ENCODE peak calls at places on chromosome 15, in seven cellular contexts. M is transverse colon, J is mesendoderm, B is GM23248, L is heart right ventricle, Q is PC-3, F is SK-N-SH. E is an unnamed sample.

GRCh38 chr15:74200871-74201419 is 1.6 kb downstream of the STRA6 start:
- DNase-seq in M (no peak), J (peak), B (peak), L (peak), Q (peak), F (peak), E (no peak)

GRCh38 chr15:100602064-100602821 is at the start of the genes ASB7 and LINS1:
- DNase-seq in M (peak), J (peak), B (peak), L (peak), Q (peak), F (peak), E (peak)

GRCh38 chr15:42107483-42107882 is 13.1 kb upstream of the PLA2G4D start:
- DNase-seq in M (peak), J (no peak), B (peak), L (no peak), Q (no peak), F (no peak), E (no peak)

GRCh38 chr15:41878355-41878699 is 15.5 kb downstream of the SPTBN5 start:
- DNase-seq in M (no peak), J (no peak), B (no peak), L (peak), Q (no peak), F (no peak), E (peak)

GRCh38 chr15:51965691-51966090 is 5.9 kb downstream of the LEO1 start:
- DNase-seq in M (no peak), J (no peak), B (no peak), L (no peak), Q (no peak), F (no peak), E (no peak)

GRCh38 chr15:52481915-52482314 is 46.8 kb downstream of the MYO5A start:
- DNase-seq in M (peak), J (no peak), B (peak), L (no peak), Q (peak), F (no peak), E (no peak)

GRCh38 chr15:51332211-51333147 is 5.9 kb downstream of the CYP19A1 start:
- DNase-seq in M (no peak), J (peak), B (peak), L (no peak), Q (no peak), F (no peak), E (no peak)

GRCh38 chr15:80948651-80949292 is 40.8 kb downstream of the MESD start:
- DNase-seq in M (no peak), J (no peak), B (no peak), L (no peak), Q (no peak), F (no peak), E (no peak)

GRCh38 chr15:56233549-56233948 is 10.1 kb downstream of the RFX7 start:
- DNase-seq in M (no peak), J (no peak), B (no peak), L (no peak), Q (no peak), F (no peak), E (no peak)

GRCh38 chr15:36527512-36528162 is 51.8 kb upstream of the CDIN1 start:
- DNase-seq in M (no peak), J (no peak), B (peak), L (no peak), Q (no peak), F (peak), E (no peak)

GRCh38 chr15:66650433-66650832 is 51.6 kb upstream of the SMAD6 start:
- DNase-seq in M (no peak), J (no peak), B (peak), L (peak), Q (no peak), F (no peak), E (peak)

GRCh38 chr15:39878401-39878775 is 41.7 kb downstream of the GPR176 start:
- DNase-seq in M (no peak), J (no peak), B (no peak), L (no peak), Q (no peak), F (no peak), E (no peak)

GRCh38 chr15:91271565-91272153 is 171.6 kb downstream of the SV2B start:
- DNase-seq in M (peak), J (peak), B (peak), L (no peak), Q (peak), F (peak), E (peak)

GRCh38 chr15:58521293-58521991 is 89.7 kb downstream of the LIPC start:
- DNase-seq in M (no peak), J (peak), B (peak), L (peak), Q (peak), F (no peak), E (peak)

GRCh38 chr15:64695571-64695992 is 79.8 kb downstream of the RBPMS2 start:
- DNase-seq in M (peak), J (no peak), B (no peak), L (no peak), Q (no peak), F (peak), E (no peak)

GRCh38 chr15:63490345-63491034 is 13.9 kb upstream of the USP3 start:
- DNase-seq in M (no peak), J (no peak), B (no peak), L (no peak), Q (no peak), F (no peak), E (no peak)

GRCh38 chr15:64096486-64097431 is 977 bp downstream of the SNX1 start:
- DNase-seq in M (no peak), J (peak), B (peak), L (no peak), Q (peak), F (peak), E (no peak)

GRCh38 chr15:76169792-76170425 is 110.1 kb downstream of the TMEM266 start:
- DNase-seq in M (no peak), J (no peak), B (peak), L (no peak), Q (no peak), F (no peak), E (no peak)

GRCh38 chr15:81784751-81785150 is 261.1 kb downstream of the MEX3B start:
- DNase-seq in M (no peak), J (no peak), B (no peak), L (no peak), Q (no peak), F (no peak), E (no peak)

GRCh38 chr15:74867562-74868458 is 5.4 kb downstream of the SCAMP2 start:
- DNase-seq in M (peak), J (no peak), B (no peak), L (no peak), Q (no peak), F (no peak), E (no peak)

GRCh38 chr15:68986292-68986691 is 28.2 kb upstream of the NOX5 start:
- DNase-seq in M (no peak), J (no peak), B (no peak), L (no peak), Q (no peak), F (no peak), E (no peak)

GRCh38 chr15:80404057-80404718 is at the start of gene ARNT2:
- DNase-seq in M (no peak), J (peak), B (peak), L (peak), Q (no peak), F (peak), E (no peak)

GRCh38 chr15:77544162-77544561 is 88.5 kb downstream of the LINGO1 start:
- DNase-seq in M (no peak), J (no peak), B (no peak), L (no peak), Q (no peak), F (no peak), E (no peak)

GRCh38 chr15:33852570-33852969 is 115.7 kb upstream of the CHRM5 start:
- DNase-seq in M (no peak), J (peak), B (peak), L (no peak), Q (peak), F (no peak), E (no peak)

DNA sequence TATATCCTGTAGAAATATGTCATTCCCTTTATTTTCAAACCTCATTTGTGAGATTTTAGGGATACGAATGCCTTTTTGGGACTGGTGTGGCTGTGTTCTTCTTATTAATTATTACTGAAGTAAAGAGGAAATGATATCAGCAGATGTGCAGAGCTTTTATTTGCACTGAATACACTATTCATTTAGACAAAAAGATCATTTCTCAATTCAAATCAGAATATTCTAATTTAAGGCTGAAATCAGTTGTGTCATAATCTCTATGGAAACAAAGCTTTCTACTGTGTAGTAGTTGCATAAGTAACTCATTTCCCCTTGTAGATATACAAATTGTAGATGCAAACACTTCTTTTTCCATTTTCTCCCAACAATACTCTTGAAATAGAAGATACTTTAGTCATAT is 56.0 kb downstream of the PDE8A start:
- DNase-seq in M (no peak), J (no peak), B (no peak), L (no peak), Q (no peak), F (no peak), E (no peak)
- H3K27ac ChIP-seq in M (no peak), J (no peak), B (no peak), L (no peak), Q (no peak), F (no peak), E (no peak)

GRCh38 chr15:32096211-32096610 is 65.9 kb downstream of the CHRNA7 start:
- DNase-seq in M (no peak), J (no peak), B (no peak), L (no peak), Q (no peak), F (no peak), E (no peak)
- H3K4me3 ChIP-seq in M (no peak), J (no peak), B (no peak), L (no peak), Q (no peak), F (no peak), E (no peak)

DNA sequence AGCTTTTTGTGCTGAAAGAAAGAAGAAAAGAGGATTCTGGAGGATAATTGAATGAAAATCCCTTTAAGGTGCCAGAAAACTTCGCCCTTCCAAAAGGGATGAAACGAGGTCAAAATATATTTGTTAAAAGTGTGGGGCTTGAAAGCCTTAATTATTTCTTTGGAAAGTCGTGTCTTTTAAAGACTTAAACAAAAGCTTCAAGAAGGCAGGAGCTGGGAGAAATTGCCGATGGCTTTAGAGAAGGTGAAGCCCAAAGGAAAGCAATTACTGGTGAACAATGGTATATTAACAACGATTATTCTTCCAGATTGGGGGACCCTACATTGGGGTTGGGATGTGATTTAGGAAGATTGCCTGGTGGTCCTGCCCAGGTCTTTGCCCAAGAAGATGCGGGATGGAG is 260.1 kb upstream of the RGMA start:
- DNase-seq in M (no peak), J (no peak), B (no peak), L (no peak), Q (no peak), F (no peak), E (no peak)
- H3K27ac ChIP-seq in M (no peak), J (no peak), B (no peak), L (no peak), Q (no peak), F (no peak), E (no peak)

GRCh38 chr15:23687143-23687470 is at the start of gene NDN:
- DNase-seq in M (peak), J (peak), B (peak), L (peak), Q (no peak), F (peak), E (peak)

GRCh38 chr15:23686466-23687142 is 501 bp downstream of the NDN start:
- DNase-seq in M (no peak), J (peak), B (peak), L (peak), Q (no peak), F (no peak), E (no peak)

GRCh38 chr15:23694592-23694991 is 7.5 kb upstream of the NDN start:
- DNase-seq in M (no peak), J (no peak), B (no peak), L (no peak), Q (no peak), F (no peak), E (no peak)

GRCh38 chr15:23690015-23690414 is 2.9 kb upstream of the NDN start:
- DNase-seq in M (no peak), J (no peak), B (no peak), L (no peak), Q (no peak), F (no peak), E (no peak)

DNA sequence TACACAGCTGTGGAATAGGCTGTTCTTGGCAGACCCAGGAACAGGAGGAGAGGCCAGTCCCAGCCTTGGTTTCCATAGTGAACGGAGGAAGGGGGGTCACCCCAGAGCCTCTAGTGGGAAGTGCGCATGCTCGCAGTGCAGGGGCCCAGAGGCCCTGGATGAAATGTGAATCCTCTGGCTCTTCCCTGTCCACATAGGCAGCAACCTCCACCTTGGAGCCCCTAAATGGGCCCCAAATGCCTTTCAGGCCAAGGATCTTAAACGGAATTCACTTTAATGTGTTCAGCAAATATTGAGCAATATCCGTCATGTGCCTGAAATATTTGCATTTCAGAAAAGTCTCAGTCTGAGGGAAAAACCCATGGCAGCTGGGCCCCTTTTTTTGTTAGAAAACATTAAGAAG is 3.3 kb upstream of the NDN start:
- DNase-seq in M (peak), J (peak), B (peak), L (peak), Q (no peak), F (peak), E (peak)
- H3K4me3 ChIP-seq in M (no peak), J (no peak), B (no peak), L (no peak), Q (no peak), F (no peak), E (no peak)

GRCh38 chr15:85530079-85530478 is 149.7 kb downstream of the AKAP13 start:
- DNase-seq in M (no peak), J (no peak), B (no peak), L (no peak), Q (no peak), F (no peak), E (no peak)
- H3K27ac ChIP-seq in M (no peak), J (no peak), B (no peak), L (no peak), Q (no peak), F (no peak), E (peak)

DNA sequence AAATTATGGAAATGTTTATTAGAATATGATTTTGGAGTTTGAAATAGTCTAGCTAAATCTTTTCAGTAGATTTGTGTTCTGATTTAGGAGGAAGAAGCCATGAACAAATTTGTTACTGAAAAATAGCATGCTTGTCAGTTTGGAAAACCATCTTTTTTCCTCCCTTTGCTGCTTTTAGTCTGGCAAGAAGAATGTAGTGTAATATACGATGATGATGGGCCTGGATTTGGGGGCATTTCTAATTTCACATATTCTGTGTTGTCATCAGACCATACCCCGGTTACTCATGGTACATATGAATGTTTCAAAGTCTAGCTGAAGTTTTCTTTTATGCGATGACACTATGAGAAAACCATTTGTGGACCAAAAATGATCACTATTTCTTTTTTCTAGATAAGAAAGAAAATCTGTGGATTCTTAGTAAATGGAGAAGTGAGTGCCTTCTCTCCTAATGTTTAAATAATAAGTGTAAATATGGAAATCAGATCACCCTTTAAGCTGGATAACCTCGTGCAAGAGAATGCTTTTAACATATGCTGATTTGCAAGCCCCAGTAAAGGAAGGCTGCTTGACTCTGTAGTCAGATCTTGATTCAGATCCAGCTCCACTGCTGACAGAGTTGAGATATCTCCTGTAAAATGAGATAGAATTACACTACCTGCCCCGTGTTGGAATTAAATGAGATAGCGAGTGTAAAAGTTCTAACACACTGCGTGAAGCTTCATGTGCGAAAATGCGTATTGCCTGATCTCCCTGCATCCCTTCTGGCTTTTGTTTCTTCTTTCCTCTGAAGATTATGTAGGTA is 3.0 kb downstream of the MEF2A start:
- DNase-seq in M (no peak), J (peak), B (peak), L (no peak), Q (no peak), F (no peak), E (no peak)
- H3K4me3 ChIP-seq in M (no peak), J (no peak), B (peak), L (peak), Q (peak), F (no peak), E (no peak)